ENCODE peak calls at places on chromosomes 3 and 15, in five cellular contexts. Z is gastrocnemius medialis, X is Peyer's patch, W is endodermal cell, V is PC-3. T is an unnamed sample. For H3K4me1, the result is how much of the 10 kb centered on the place peaks cover.

GRCh38 chr3:114569186-114569585 is 275.4 kb downstream of the TIGIT start:
- DNase-seq in Z (no peak), X (no peak), W (no peak), V (peak), T (no peak)

GRCh38 chr3:50095352-50095998 is 6.8 kb downstream of the RBM5 start:
- DNase-seq in Z (no peak), X (no peak), W (no peak), V (peak), T (no peak)

GRCh38 chr15:26013946-26014345 is 150.8 kb upstream of the ATP10A start:
- DNase-seq in Z (no peak), X (no peak), W (no peak), V (peak), T (no peak)

GRCh38 chr3:42680256-42680655 is 5.1 kb upstream of the KLHL40 start:
- DNase-seq in Z (no peak), X (no peak), W (no peak), V (no peak), T (peak)

GRCh38 chr3:41274944-41275668 is 75.8 kb downstream of the CTNNB1 start:
- DNase-seq in Z (no peak), X (no peak), W (no peak), V (peak), T (no peak)

GRCh38 chr15:58934521-58934920 is 1.0 kb upstream of the SLTM start:
- DNase-seq in Z (no peak), X (no peak), W (no peak), V (peak), T (no peak)

GRCh38 chr15:87207945-87208580 is 1048.5 kb downstream of the NTRK3 start:
- DNase-seq in Z (no peak), X (no peak), W (no peak), V (peak), T (no peak)

GRCh38 chr3:30315452-30315851 is 290.9 kb upstream of the TGFBR2 start:
- DNase-seq in Z (no peak), X (no peak), W (no peak), V (no peak), T (no peak)

GRCh38 chr15:61069369-61070075 is 159.6 kb downstream of the RORA start:
- DNase-seq in Z (no peak), X (no peak), W (no peak), V (no peak), T (no peak)

GRCh38 chr15:33794425-33794824 is 173.9 kb upstream of the CHRM5 start:
- DNase-seq in Z (no peak), X (no peak), W (no peak), V (no peak), T (no peak)

GRCh38 chr3:58528629-58529028 is 8.4 kb downstream of the ACOX2 start:
- DNase-seq in Z (no peak), X (no peak), W (no peak), V (peak), T (no peak)

GRCh38 chr3:146166450-146167222 is 5.7 kb upstream of the PLOD2 start:
- DNase-seq in Z (no peak), X (no peak), W (no peak), V (peak), T (no peak)

GRCh38 chr3:190205739-190206138 is 85.0 kb upstream of the P3H2 start:
- DNase-seq in Z (no peak), X (no peak), W (no peak), V (peak), T (no peak)

GRCh38 chr3:141386611-141387110 is 18.4 kb downstream of the ZBTB38 start:
- DNase-seq in Z (no peak), X (no peak), W (no peak), V (no peak), T (no peak)

GRCh38 chr3:63954182-63954581 is 42.0 kb upstream of the SCAANT1 start:
- DNase-seq in Z (no peak), X (no peak), W (no peak), V (no peak), T (no peak)

GRCh38 chr15:57364282-57365007 is 11.9 kb upstream of the CGNL1 start:
- DNase-seq in Z (no peak), X (no peak), W (peak), V (no peak), T (no peak)

GRCh38 chr3:175186511-175186910 is 327.4 kb downstream of the NAALADL2 start:
- DNase-seq in Z (no peak), X (no peak), W (no peak), V (peak), T (no peak)

GRCh38 chr3:56858331-56858730 is 56.6 kb upstream of the ARHGEF3 start:
- DNase-seq in Z (no peak), X (no peak), W (no peak), V (no peak), T (no peak)

GRCh38 chr3:42502429-42503250 is at the start of gene VIPR1:
- DNase-seq in Z (peak), X (peak), W (peak), V (peak), T (peak)

GRCh38 chr3:63975705-63976104 is 47.6 kb downstream of the PSMD6 start:
- DNase-seq in Z (peak), X (no peak), W (no peak), V (no peak), T (no peak)

GRCh38 chr3:82654708-82655107 is 893.3 kb upstream of the GBE1 start:
- DNase-seq in Z (no peak), X (no peak), W (no peak), V (no peak), T (no peak)

GRCh38 chr3:9392041-9392440 is 5.4 kb upstream of the SETD5 start:
- DNase-seq in Z (no peak), X (no peak), W (no peak), V (no peak), T (no peak)

GRCh38 chr3:28295819-28296364 is 52.6 kb upstream of the ZCWPW2 start:
- DNase-seq in Z (no peak), X (no peak), W (no peak), V (no peak), T (no peak)

GRCh38 chr3:128727059-128727458 is 1.1 kb downstream of the RAB7A start:
- DNase-seq in Z (no peak), X (no peak), W (no peak), V (no peak), T (no peak)

GRCh38 chr15:98727115-98728040 is 79.0 kb downstream of the IGF1R start:
- DNase-seq in Z (peak), X (peak), W (peak), V (peak), T (peak)

GRCh38 chr15:54660356-54660755 is 536.4 kb downstream of the RSL24D1 start:
- DNase-seq in Z (no peak), X (no peak), W (no peak), V (no peak), T (no peak)

GRCh38 chr15:78800189-78800588 is 11.1 kb downstream of the ADAMTS7 start:
- DNase-seq in Z (no peak), X (no peak), W (no peak), V (no peak), T (peak)

GRCh38 chr3:81097894-81098293 is 663.6 kb downstream of the GBE1 start:
- DNase-seq in Z (no peak), X (no peak), W (no peak), V (no peak), T (no peak)

GRCh38 chr15:90205050-90205848 is 4.1 kb downstream of the SEMA4B start:
- DNase-seq in Z (peak), X (no peak), W (no peak), V (no peak), T (no peak)

GRCh38 chr3:46700772-46701171 is 420 bp upstream of the TMIE start:
- DNase-seq in Z (peak), X (no peak), W (no peak), V (no peak), T (peak)

GRCh38 chr15:68614621-68615035 is 35.8 kb downstream of the CORO2B start:
- DNase-seq in Z (no peak), X (no peak), W (peak), V (no peak), T (no peak)

GRCh38 chr3:119500265-119500664 is 1.9 kb downstream of the TIMMDC1 start:
- DNase-seq in Z (no peak), X (no peak), W (no peak), V (no peak), T (no peak)
- H3K4me3 ChIP-seq in Z (peak), X (no peak), W (peak), V (peak), T (peak)

GRCh38 chr3:15794303-15794771 is 3.4 kb downstream of the ANKRD28 start:
- DNase-seq in Z (no peak), X (no peak), W (no peak), V (peak), T (no peak)

GRCh38 chr3:15794842-15795562 is 2.8 kb downstream of the ANKRD28 start:
- DNase-seq in Z (no peak), X (no peak), W (no peak), V (no peak), T (no peak)

GRCh38 chr3:15796331-15796730 is 1.4 kb downstream of the ANKRD28 start:
- DNase-seq in Z (no peak), X (no peak), W (no peak), V (no peak), T (no peak)

GRCh38 chr3:15795563-15796308 is 2.0 kb downstream of the ANKRD28 start:
- DNase-seq in Z (no peak), X (no peak), W (no peak), V (peak), T (no peak)

GRCh38 chr3:15791525-15791924 is 6.3 kb downstream of the ANKRD28 start:
- DNase-seq in Z (no peak), X (no peak), W (no peak), V (no peak), T (no peak)
- H3K4me1 ChIP-seq in Z (under half), X (under half), W (under half), V (under half), T (under half)

GRCh38 chr3:71859128-71859519 is 74.2 kb upstream of the PROK2 start:
- DNase-seq in Z (no peak), X (no peak), W (no peak), V (peak), T (no peak)
- TF ChIP-seq CTCF in Z (peak), X (peak), W (peak), V (peak), T (peak)

GRCh38 chr3:179590669-179591068 is 13.8 kb downstream of the MRPL47 start:
- DNase-seq in Z (no peak), X (no peak), W (no peak), V (no peak), T (no peak)
- H3K4me3 ChIP-seq in Z (no peak), X (no peak), W (no peak), V (no peak), T (no peak)

T was measured in upper lobe of right lung.